ENCODE peak calls at places on chromosomes 2 and 18, in six cellular contexts. C, B, W, A, Z and D are unnamed samples.
A peak's percentile ranks its signal among the peaks of the same experiment; 100 is the strongest.

GRCh38 chr2:85199692-85200091 is 66.5 kb downstream of the TCF7L1 start:
- DNase-seq in C (no peak), B (no peak), W (no peak), Z (no peak), A (no peak), D (no peak)

GRCh38 chr2:101697794-101698418 is 399 bp downstream of the MAP4K4 start:
- DNase-seq in B (peak; percentile 43), W (peak; percentile 7), C (peak; percentile 69), A (no peak), Z (peak; percentile 59), D (no peak)

GRCh38 chr2:135151615-135152014 is 99.5 kb downstream of the RAB3GAP1 start:
- DNase-seq in W (peak; percentile 25), C (no peak), B (no peak), A (no peak), Z (no peak), D (no peak)

GRCh38 chr2:42567389-42567788 is 1.0 kb upstream of the MTA3 start:
- DNase-seq in A (no peak), B (no peak), W (no peak), Z (peak; percentile 44), C (no peak), D (no peak)

GRCh38 chr2:62570861-62571698 is 65.1 kb upstream of the TMEM17 start:
- DNase-seq in W (peak; percentile 44), A (no peak), B (no peak), C (peak; percentile 62), Z (peak; percentile 50), D (peak; percentile 80)

GRCh38 chr2:43462866-43463641 is 132.8 kb downstream of the THADA start:
- DNase-seq in C (no peak), A (no peak), B (no peak), W (no peak), Z (peak; percentile 44), D (no peak)

GRCh38 chr2:214699236-214699635 is 110.2 kb downstream of the BARD1 start:
- DNase-seq in W (peak; percentile 86), C (no peak), Z (no peak), A (no peak), B (no peak), D (no peak)

GRCh38 chr2:135168119-135168872 is 116.2 kb downstream of the RAB3GAP1 start:
- DNase-seq in W (no peak), Z (no peak), B (no peak), C (peak; percentile 69), A (no peak), D (no peak)

GRCh38 chr2:105926960-105927678 is 182.4 kb downstream of the NCK2 start:
- DNase-seq in B (no peak), W (no peak), C (no peak), Z (no peak), A (peak; percentile 37), D (no peak)

GRCh38 chr2:10079192-10079930 is 850 bp downstream of the CYS1 start:
- DNase-seq in Z (peak; percentile 64), A (no peak), W (peak; percentile 32), B (peak; percentile 55), C (no peak), D (no peak)

GRCh38 chr2:153622285-153622684 is 143.7 kb upstream of the RPRM start:
- DNase-seq in Z (peak; percentile 17), B (no peak), W (no peak), A (no peak), C (no peak), D (no peak)

GRCh38 chr2:88657131-88657530 is 29.9 kb upstream of the EIF2AK3 start:
- DNase-seq in B (no peak), Z (peak; percentile 56), W (no peak), A (no peak), C (no peak), D (no peak)

GRCh38 chr2:72864500-72864899 is 22.7 kb upstream of the SPR start:
- DNase-seq in W (peak; percentile 89), Z (no peak), B (no peak), C (no peak), A (no peak), D (no peak)

GRCh38 chr2:226124548-226125011 is 675.0 kb downstream of the IRS1 start:
- DNase-seq in B (no peak), A (no peak), C (no peak), W (no peak), Z (no peak), D (no peak)

GRCh38 chr18:32289480-32290075 is 99.7 kb downstream of the MEP1B start:
- DNase-seq in C (no peak), B (no peak), W (peak; percentile 79), A (no peak), Z (peak; percentile 80), D (no peak)

GRCh38 chr18:22185298-22185697 is 15.9 kb downstream of the GATA6 start:
- DNase-seq in C (no peak), Z (no peak), A (no peak), B (no peak), W (no peak), D (no peak)

GRCh38 chr2:164009801-164010337 is 274.1 kb upstream of the FIGN start:
- DNase-seq in W (no peak), A (no peak), B (no peak), C (no peak), Z (no peak), D (no peak)

GRCh38 chr2:25168256-25169072 is at the start of gene POMC:
- DNase-seq in A (peak; percentile 4), W (peak; percentile 33), C (no peak), B (no peak), Z (peak; percentile 58), D (peak; percentile 28)

GRCh38 chr18:79912994-79913831 is 38.2 kb downstream of the SLC66A2 start:
- DNase-seq in C (no peak), W (no peak), B (no peak), Z (peak; percentile 5), A (no peak), D (no peak)

GRCh38 chr2:240832816-240833497 is 12.9 kb upstream of the KIF1A start:
- DNase-seq in A (no peak), W (no peak), C (no peak), B (no peak), Z (no peak), D (no peak)

GRCh38 chr2:240834377-240834975 is 14.5 kb upstream of the KIF1A start:
- DNase-seq in C (no peak), B (no peak), W (no peak), Z (no peak), A (no peak), D (no peak)

GRCh38 chr2:240832205-240832727 is 12.2 kb upstream of the KIF1A start:
- DNase-seq in C (peak; percentile 89), Z (peak; percentile 94), W (peak; percentile 69), A (peak; percentile 98), B (peak; percentile 95), D (peak; percentile 89)

GRCh38 chr2:240833724-240834285 is 13.8 kb upstream of the KIF1A start:
- DNase-seq in W (no peak), Z (no peak), A (no peak), C (peak; percentile 47), B (no peak), D (no peak)

GRCh38 chr2:240831594-240832204 is 11.7 kb upstream of the KIF1A start:
- DNase-seq in B (no peak), A (no peak), C (no peak), W (no peak), Z (no peak), D (no peak)
- H3K4me3 ChIP-seq in B (peak overlapping the region; percentile 42), A (peak overlapping the region; percentile 16), C (peak overlapping the region; percentile 4), W (no peak overlapping the region), Z (no peak overlapping the region), D (no peak overlapping the region)

DNA sequence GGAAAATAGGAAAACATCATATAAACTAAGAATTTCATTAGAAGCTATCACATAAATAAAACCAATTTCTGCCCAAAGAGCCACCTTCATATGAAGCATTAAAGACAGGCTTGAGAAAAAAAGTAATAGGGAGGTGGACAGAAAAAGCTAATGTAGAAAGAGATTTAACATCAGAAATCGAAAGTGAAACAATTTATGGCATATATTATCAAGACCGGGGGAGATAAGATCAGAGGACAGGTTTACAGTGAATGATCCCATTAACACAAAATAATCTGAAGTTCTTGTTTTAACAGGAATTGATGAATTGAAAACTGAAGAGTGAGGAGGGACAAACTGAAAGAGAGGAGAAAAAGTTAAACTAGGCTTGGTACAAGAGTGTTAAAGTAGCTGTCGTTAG is 786.3 kb upstream of the FSHR start:
- DNase-seq in W (no peak), A (no peak), Z (no peak), B (no peak), C (no peak), D (no peak)
- H3K4me3 ChIP-seq in W (peak overlapping the region; percentile 22), A (peak overlapping the region; percentile 39), Z (peak overlapping the region; percentile 3), B (no peak overlapping the region), C (peak overlapping the region; percentile 31), D (no peak overlapping the region)

GRCh38 chr2:30191107-30191506 is 40.2 kb upstream of the LBH start:
- DNase-seq in B (no peak), Z (no peak), C (no peak), W (no peak), A (no peak), D (no peak)
- H3K4me3 ChIP-seq in B (no peak overlapping the region), Z (no peak overlapping the region), C (no peak overlapping the region), W (no peak overlapping the region), A (no peak overlapping the region), D (no peak overlapping the region)

DNA sequence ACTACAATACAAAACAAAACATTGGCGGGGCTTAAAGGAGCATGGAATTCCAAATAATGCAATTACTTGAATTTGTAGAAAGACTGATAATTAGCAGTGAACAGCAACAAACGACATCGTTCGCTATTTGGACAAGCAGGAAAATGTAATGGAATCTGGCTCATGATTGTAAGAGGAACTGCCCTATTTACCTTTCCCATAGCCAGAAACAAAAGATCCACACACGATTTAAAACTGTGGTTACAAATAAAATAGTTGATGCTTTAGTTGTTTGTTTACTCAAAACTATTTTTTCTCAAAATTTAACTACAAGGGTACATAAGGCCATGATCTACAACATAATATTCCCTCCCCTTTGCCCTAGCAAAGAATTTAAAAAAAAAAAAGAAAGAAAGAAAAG is 38.1 kb upstream of the RTTN start:
- DNase-seq in W (peak; percentile 16), A (no peak), Z (no peak), B (no peak), C (no peak), D (no peak)
- H3K4me3 ChIP-seq in W (no peak overlapping the region), A (no peak overlapping the region), Z (no peak overlapping the region), B (no peak overlapping the region), C (no peak overlapping the region), D (no peak overlapping the region)

DNA sequence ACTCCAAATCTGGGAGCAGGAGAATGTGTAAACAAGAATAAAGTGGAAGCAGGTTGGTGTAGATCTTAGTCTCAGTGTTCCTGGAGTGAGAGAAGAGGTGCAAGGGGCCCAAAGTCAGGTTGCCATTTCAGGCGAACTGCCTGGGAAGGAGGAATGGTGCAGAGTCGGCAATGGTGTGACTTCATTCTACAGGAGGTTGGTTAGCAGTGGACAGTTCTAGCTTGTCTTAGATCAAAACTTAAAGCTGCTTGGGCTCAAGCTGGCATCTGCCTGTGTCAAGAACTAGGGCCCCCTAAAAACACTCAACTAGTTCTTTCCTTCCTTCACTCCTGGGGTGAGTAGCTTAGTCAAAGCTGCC is 3.5 kb downstream of the STK16 start:
- DNase-seq in A (no peak), W (no peak), Z (no peak), C (no peak), B (no peak), D (no peak)
- H3K4me3 ChIP-seq in A (peak overlapping the region; percentile 43), W (peak overlapping the region; percentile 22), Z (no peak overlapping the region), C (peak overlapping the region; percentile 36), B (peak overlapping the region; percentile 75), D (peak overlapping the region; percentile 17)

DNA sequence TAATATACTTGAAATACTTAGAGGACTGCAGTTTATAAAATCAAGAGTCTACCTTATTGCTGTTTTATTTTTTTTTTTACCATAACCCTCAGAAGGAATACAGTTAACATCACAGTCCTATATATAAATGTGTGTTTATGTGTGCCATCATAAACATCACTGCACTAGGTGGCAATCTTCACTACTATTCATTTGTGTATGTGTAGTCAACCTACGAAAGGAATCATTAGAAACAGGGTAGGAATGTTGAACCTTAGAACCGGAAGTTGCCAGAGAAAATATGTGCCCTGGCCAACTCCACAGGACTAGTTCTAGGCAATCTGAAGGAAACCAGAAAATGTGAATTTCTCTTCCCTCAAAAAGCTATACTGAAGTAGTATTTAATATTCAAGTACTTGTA is 3.4 kb downstream of the GEN1 start:
- DNase-seq in A (no peak), B (no peak), Z (peak; percentile 19), C (no peak), W (peak; percentile 64), D (peak; percentile 50)
- H3K4me3 ChIP-seq in A (no peak overlapping the region), B (no peak overlapping the region), Z (no peak overlapping the region), C (no peak overlapping the region), W (no peak overlapping the region), D (no peak overlapping the region)